ENCODE peak calls at places on chromosomes 3 and 15, in nine cellular contexts. One of them, this sample, is unnamed.

GRCh38 chr15:45346381-45346780 is 32.0 kb downstream of the GATM start:
- ATAC-seq in RWPE2: no peak
- ATAC-seq in HepG2: peak
- ATAC-seq in naive thymus-derived CD4-positive, alpha-beta T cell: no peak
- ATAC-seq in CD4-positive, CD25-positive, alpha-beta regulatory T cell: no peak
- ATAC-seq in PC-3: no peak
- ATAC-seq in WTC11: no peak
- ATAC-seq in omental fat pad: no peak
- ATAC-seq in effector memory CD8-positive, alpha-beta T cell: no peak
- ATAC-seq in this sample: no peak

GRCh38 chr15:90212221-90213079 is 11.3 kb downstream of the SEMA4B start:
- ATAC-seq in RWPE2: peak
- ATAC-seq in HepG2: no peak
- ATAC-seq in naive thymus-derived CD4-positive, alpha-beta T cell: no peak
- ATAC-seq in CD4-positive, CD25-positive, alpha-beta regulatory T cell: no peak
- ATAC-seq in PC-3: peak
- ATAC-seq in WTC11: no peak
- ATAC-seq in omental fat pad: no peak
- ATAC-seq in effector memory CD8-positive, alpha-beta T cell: no peak
- ATAC-seq in this sample: peak

GRCh38 chr3:152811974-152812760 is 22.8 kb upstream of the P2RY1 start:
- ATAC-seq in RWPE2: no peak
- ATAC-seq in HepG2: no peak
- ATAC-seq in naive thymus-derived CD4-positive, alpha-beta T cell: no peak
- ATAC-seq in CD4-positive, CD25-positive, alpha-beta regulatory T cell: no peak
- ATAC-seq in PC-3: no peak
- ATAC-seq in WTC11: peak
- ATAC-seq in omental fat pad: no peak
- ATAC-seq in effector memory CD8-positive, alpha-beta T cell: no peak
- ATAC-seq in this sample: no peak

GRCh38 chr3:170953736-170954135 is 45.3 kb upstream of the EIF5A2 start:
- ATAC-seq in RWPE2: no peak
- ATAC-seq in HepG2: no peak
- ATAC-seq in naive thymus-derived CD4-positive, alpha-beta T cell: no peak
- ATAC-seq in CD4-positive, CD25-positive, alpha-beta regulatory T cell: no peak
- ATAC-seq in PC-3: no peak
- ATAC-seq in WTC11: no peak
- ATAC-seq in omental fat pad: no peak
- ATAC-seq in effector memory CD8-positive, alpha-beta T cell: no peak
- ATAC-seq in this sample: no peak

GRCh38 chr3:108125550-108126071 is 34.8 kb upstream of the CD47 start:
- ATAC-seq in RWPE2: no peak
- ATAC-seq in HepG2: no peak
- ATAC-seq in naive thymus-derived CD4-positive, alpha-beta T cell: peak
- ATAC-seq in CD4-positive, CD25-positive, alpha-beta regulatory T cell: peak
- ATAC-seq in PC-3: no peak
- ATAC-seq in WTC11: no peak
- ATAC-seq in omental fat pad: no peak
- ATAC-seq in effector memory CD8-positive, alpha-beta T cell: peak
- ATAC-seq in this sample: peak

GRCh38 chr3:155554777-155555445 is 190.0 kb downstream of the PLCH1 start:
- ATAC-seq in RWPE2: no peak
- ATAC-seq in HepG2: peak
- ATAC-seq in naive thymus-derived CD4-positive, alpha-beta T cell: peak
- ATAC-seq in CD4-positive, CD25-positive, alpha-beta regulatory T cell: no peak
- ATAC-seq in PC-3: no peak
- ATAC-seq in WTC11: no peak
- ATAC-seq in omental fat pad: no peak
- ATAC-seq in effector memory CD8-positive, alpha-beta T cell: no peak
- ATAC-seq in this sample: no peak

GRCh38 chr3:113111308-113111707 is 100.0 kb upstream of the BOC start:
- ATAC-seq in RWPE2: peak
- ATAC-seq in HepG2: no peak
- ATAC-seq in naive thymus-derived CD4-positive, alpha-beta T cell: peak
- ATAC-seq in CD4-positive, CD25-positive, alpha-beta regulatory T cell: no peak
- ATAC-seq in PC-3: peak
- ATAC-seq in WTC11: no peak
- ATAC-seq in omental fat pad: no peak
- ATAC-seq in effector memory CD8-positive, alpha-beta T cell: peak
- ATAC-seq in this sample: no peak

GRCh38 chr3:68072062-68072461 is 417.6 kb upstream of the SUCLG2 start:
- ATAC-seq in RWPE2: no peak
- ATAC-seq in HepG2: no peak
- ATAC-seq in naive thymus-derived CD4-positive, alpha-beta T cell: no peak
- ATAC-seq in CD4-positive, CD25-positive, alpha-beta regulatory T cell: no peak
- ATAC-seq in PC-3: no peak
- ATAC-seq in WTC11: no peak
- ATAC-seq in omental fat pad: no peak
- ATAC-seq in effector memory CD8-positive, alpha-beta T cell: peak
- ATAC-seq in this sample: no peak

GRCh38 chr3:8607285-8608040 is 37.1 kb downstream of the SSUH2 start:
- ATAC-seq in RWPE2: peak
- ATAC-seq in HepG2: peak
- ATAC-seq in naive thymus-derived CD4-positive, alpha-beta T cell: no peak
- ATAC-seq in CD4-positive, CD25-positive, alpha-beta regulatory T cell: no peak
- ATAC-seq in PC-3: peak
- ATAC-seq in WTC11: peak
- ATAC-seq in omental fat pad: peak
- ATAC-seq in effector memory CD8-positive, alpha-beta T cell: no peak
- ATAC-seq in this sample: peak

GRCh38 chr3:183485585-183485984 is 57.2 kb upstream of the MCF2L2 start:
- ATAC-seq in RWPE2: no peak
- ATAC-seq in HepG2: no peak
- ATAC-seq in naive thymus-derived CD4-positive, alpha-beta T cell: no peak
- ATAC-seq in CD4-positive, CD25-positive, alpha-beta regulatory T cell: no peak
- ATAC-seq in PC-3: no peak
- ATAC-seq in WTC11: no peak
- ATAC-seq in omental fat pad: no peak
- ATAC-seq in effector memory CD8-positive, alpha-beta T cell: no peak
- ATAC-seq in this sample: no peak

GRCh38 chr3:129628169-129628522 is 21.7 kb upstream of the PLXND1 start:
- ATAC-seq in RWPE2: no peak
- ATAC-seq in HepG2: no peak
- ATAC-seq in naive thymus-derived CD4-positive, alpha-beta T cell: no peak
- ATAC-seq in CD4-positive, CD25-positive, alpha-beta regulatory T cell: no peak
- ATAC-seq in PC-3: no peak
- ATAC-seq in WTC11: no peak
- ATAC-seq in omental fat pad: no peak
- ATAC-seq in effector memory CD8-positive, alpha-beta T cell: no peak
- ATAC-seq in this sample: no peak

GRCh38 chr3:182967218-182968204 is 12.8 kb downstream of the DCUN1D1 start:
- ATAC-seq in RWPE2: no peak
- ATAC-seq in HepG2: no peak
- ATAC-seq in naive thymus-derived CD4-positive, alpha-beta T cell: peak
- ATAC-seq in CD4-positive, CD25-positive, alpha-beta regulatory T cell: peak
- ATAC-seq in PC-3: peak
- ATAC-seq in WTC11: no peak
- ATAC-seq in omental fat pad: no peak
- ATAC-seq in effector memory CD8-positive, alpha-beta T cell: peak
- ATAC-seq in this sample: no peak

GRCh38 chr3:148149556-148149955 is 548.1 kb upstream of the AGTR1 start:
- ATAC-seq in RWPE2: no peak
- ATAC-seq in HepG2: no peak
- ATAC-seq in naive thymus-derived CD4-positive, alpha-beta T cell: no peak
- ATAC-seq in CD4-positive, CD25-positive, alpha-beta regulatory T cell: no peak
- ATAC-seq in PC-3: no peak
- ATAC-seq in WTC11: peak
- ATAC-seq in omental fat pad: no peak
- ATAC-seq in effector memory CD8-positive, alpha-beta T cell: no peak
- ATAC-seq in this sample: no peak

GRCh38 chr3:64158334-64158733 is 66.9 kb downstream of the PRICKLE2 start:
- ATAC-seq in RWPE2: no peak
- ATAC-seq in HepG2: no peak
- ATAC-seq in naive thymus-derived CD4-positive, alpha-beta T cell: no peak
- ATAC-seq in CD4-positive, CD25-positive, alpha-beta regulatory T cell: no peak
- ATAC-seq in PC-3: peak
- ATAC-seq in WTC11: no peak
- ATAC-seq in omental fat pad: no peak
- ATAC-seq in effector memory CD8-positive, alpha-beta T cell: no peak
- ATAC-seq in this sample: peak

GRCh38 chr15:63395730-63396545 is 14.3 kb upstream of the CA12 start:
- ATAC-seq in RWPE2: no peak
- ATAC-seq in HepG2: no peak
- ATAC-seq in naive thymus-derived CD4-positive, alpha-beta T cell: no peak
- ATAC-seq in CD4-positive, CD25-positive, alpha-beta regulatory T cell: no peak
- ATAC-seq in PC-3: no peak
- ATAC-seq in WTC11: peak
- ATAC-seq in omental fat pad: no peak
- ATAC-seq in effector memory CD8-positive, alpha-beta T cell: no peak
- ATAC-seq in this sample: no peak

GRCh38 chr3:46553154-46553553 is 12.9 kb downstream of the LRRC2 start:
- ATAC-seq in RWPE2: no peak
- ATAC-seq in HepG2: no peak
- ATAC-seq in naive thymus-derived CD4-positive, alpha-beta T cell: no peak
- ATAC-seq in CD4-positive, CD25-positive, alpha-beta regulatory T cell: no peak
- ATAC-seq in PC-3: no peak
- ATAC-seq in WTC11: no peak
- ATAC-seq in omental fat pad: no peak
- ATAC-seq in effector memory CD8-positive, alpha-beta T cell: no peak
- ATAC-seq in this sample: no peak

GRCh38 chr3:182716114-182716688 is 77.1 kb upstream of the ATP11B start:
- ATAC-seq in RWPE2: no peak
- ATAC-seq in HepG2: no peak
- ATAC-seq in naive thymus-derived CD4-positive, alpha-beta T cell: no peak
- ATAC-seq in CD4-positive, CD25-positive, alpha-beta regulatory T cell: no peak
- ATAC-seq in PC-3: no peak
- ATAC-seq in WTC11: peak
- ATAC-seq in omental fat pad: no peak
- ATAC-seq in effector memory CD8-positive, alpha-beta T cell: no peak
- ATAC-seq in this sample: no peak

GRCh38 chr15:69394556-69395282 is 19.4 kb upstream of the KIF23 start:
- ATAC-seq in RWPE2: peak
- ATAC-seq in HepG2: peak
- ATAC-seq in naive thymus-derived CD4-positive, alpha-beta T cell: peak
- ATAC-seq in CD4-positive, CD25-positive, alpha-beta regulatory T cell: peak
- ATAC-seq in PC-3: peak
- ATAC-seq in WTC11: peak
- ATAC-seq in omental fat pad: peak
- ATAC-seq in effector memory CD8-positive, alpha-beta T cell: peak
- ATAC-seq in this sample: peak

GRCh38 chr3:126523745-126524428 is at the start of gene CHST13:
- ATAC-seq in RWPE2: peak
- ATAC-seq in HepG2: peak
- ATAC-seq in naive thymus-derived CD4-positive, alpha-beta T cell: peak
- ATAC-seq in CD4-positive, CD25-positive, alpha-beta regulatory T cell: no peak
- ATAC-seq in PC-3: peak
- ATAC-seq in WTC11: peak
- ATAC-seq in omental fat pad: peak
- ATAC-seq in effector memory CD8-positive, alpha-beta T cell: no peak
- ATAC-seq in this sample: peak

GRCh38 chr3:192812736-192813383 is 85.5 kb upstream of the FGF12 start:
- ATAC-seq in RWPE2: peak
- ATAC-seq in HepG2: peak
- ATAC-seq in naive thymus-derived CD4-positive, alpha-beta T cell: no peak
- ATAC-seq in CD4-positive, CD25-positive, alpha-beta regulatory T cell: no peak
- ATAC-seq in PC-3: peak
- ATAC-seq in WTC11: peak
- ATAC-seq in omental fat pad: no peak
- ATAC-seq in effector memory CD8-positive, alpha-beta T cell: no peak
- ATAC-seq in this sample: no peak

GRCh38 chr15:80779658-80780415 is 667 bp downstream of the CEMIP start:
- ATAC-seq in RWPE2: peak
- ATAC-seq in HepG2: peak
- ATAC-seq in naive thymus-derived CD4-positive, alpha-beta T cell: no peak
- ATAC-seq in CD4-positive, CD25-positive, alpha-beta regulatory T cell: no peak
- ATAC-seq in PC-3: peak
- ATAC-seq in WTC11: peak
- ATAC-seq in omental fat pad: no peak
- ATAC-seq in effector memory CD8-positive, alpha-beta T cell: no peak
- ATAC-seq in this sample: peak

GRCh38 chr15:58699769-58700168 is 49.7 kb downstream of the ADAM10 start:
- ATAC-seq in RWPE2: no peak
- ATAC-seq in HepG2: no peak
- ATAC-seq in naive thymus-derived CD4-positive, alpha-beta T cell: no peak
- ATAC-seq in CD4-positive, CD25-positive, alpha-beta regulatory T cell: no peak
- ATAC-seq in PC-3: no peak
- ATAC-seq in WTC11: no peak
- ATAC-seq in omental fat pad: no peak
- ATAC-seq in effector memory CD8-positive, alpha-beta T cell: no peak
- ATAC-seq in this sample: no peak

GRCh38 chr3:9037113-9037715 is 73.9 kb upstream of the RAD18 start:
- ATAC-seq in RWPE2: no peak
- ATAC-seq in HepG2: no peak
- ATAC-seq in naive thymus-derived CD4-positive, alpha-beta T cell: peak
- ATAC-seq in CD4-positive, CD25-positive, alpha-beta regulatory T cell: no peak
- ATAC-seq in PC-3: no peak
- ATAC-seq in WTC11: no peak
- ATAC-seq in omental fat pad: peak
- ATAC-seq in effector memory CD8-positive, alpha-beta T cell: no peak
- ATAC-seq in this sample: peak

GRCh38 chr3:177529716-177530335 is 332.5 kb upstream of the TBL1XR1 start:
- ATAC-seq in RWPE2: no peak
- ATAC-seq in HepG2: no peak
- ATAC-seq in naive thymus-derived CD4-positive, alpha-beta T cell: no peak
- ATAC-seq in CD4-positive, CD25-positive, alpha-beta regulatory T cell: no peak
- ATAC-seq in PC-3: no peak
- ATAC-seq in WTC11: no peak
- ATAC-seq in omental fat pad: peak
- ATAC-seq in effector memory CD8-positive, alpha-beta T cell: no peak
- ATAC-seq in this sample: no peak

GRCh38 chr3:119628816-119629445 is 31.2 kb downstream of the PLA1A start:
- ATAC-seq in RWPE2: no peak
- ATAC-seq in HepG2: no peak
- ATAC-seq in naive thymus-derived CD4-positive, alpha-beta T cell: peak
- ATAC-seq in CD4-positive, CD25-positive, alpha-beta regulatory T cell: no peak
- ATAC-seq in PC-3: peak
- ATAC-seq in WTC11: no peak
- ATAC-seq in omental fat pad: no peak
- ATAC-seq in effector memory CD8-positive, alpha-beta T cell: peak
- ATAC-seq in this sample: no peak

GRCh38 chr3:150407818-150408231 is 273 bp upstream of the TSC22D2 start:
- ATAC-seq in RWPE2: no peak
- ATAC-seq in HepG2: no peak
- ATAC-seq in naive thymus-derived CD4-positive, alpha-beta T cell: peak
- ATAC-seq in CD4-positive, CD25-positive, alpha-beta regulatory T cell: peak
- ATAC-seq in PC-3: peak
- ATAC-seq in WTC11: no peak
- ATAC-seq in omental fat pad: peak
- ATAC-seq in effector memory CD8-positive, alpha-beta T cell: peak
- ATAC-seq in this sample: no peak

GRCh38 chr15:93005133-93005532 is 83.9 kb downstream of the RGMA start:
- ATAC-seq in RWPE2: no peak
- ATAC-seq in HepG2: peak
- ATAC-seq in naive thymus-derived CD4-positive, alpha-beta T cell: no peak
- ATAC-seq in CD4-positive, CD25-positive, alpha-beta regulatory T cell: no peak
- ATAC-seq in PC-3: no peak
- ATAC-seq in WTC11: peak
- ATAC-seq in omental fat pad: no peak
- ATAC-seq in effector memory CD8-positive, alpha-beta T cell: no peak
- ATAC-seq in this sample: no peak

GRCh38 chr15:25170781-25171110 is 216.0 kb downstream of the SNRPN start:
- ATAC-seq in RWPE2: no peak
- ATAC-seq in HepG2: no peak
- ATAC-seq in naive thymus-derived CD4-positive, alpha-beta T cell: no peak
- ATAC-seq in CD4-positive, CD25-positive, alpha-beta regulatory T cell: no peak
- ATAC-seq in PC-3: no peak
- ATAC-seq in WTC11: no peak
- ATAC-seq in omental fat pad: no peak
- ATAC-seq in effector memory CD8-positive, alpha-beta T cell: no peak
- ATAC-seq in this sample: no peak

GRCh38 chr3:149095487-149095886 is 9.2 kb upstream of the HLTF start:
- ATAC-seq in RWPE2: no peak
- ATAC-seq in HepG2: no peak
- ATAC-seq in naive thymus-derived CD4-positive, alpha-beta T cell: peak
- ATAC-seq in CD4-positive, CD25-positive, alpha-beta regulatory T cell: no peak
- ATAC-seq in PC-3: no peak
- ATAC-seq in WTC11: no peak
- ATAC-seq in omental fat pad: no peak
- ATAC-seq in effector memory CD8-positive, alpha-beta T cell: no peak
- ATAC-seq in this sample: no peak

GRCh38 chr3:43907508-43907858 is 216.7 kb downstream of the ABHD5 start:
- ATAC-seq in RWPE2: no peak
- ATAC-seq in HepG2: no peak
- ATAC-seq in naive thymus-derived CD4-positive, alpha-beta T cell: no peak
- ATAC-seq in CD4-positive, CD25-positive, alpha-beta regulatory T cell: no peak
- ATAC-seq in PC-3: no peak
- ATAC-seq in WTC11: no peak
- ATAC-seq in omental fat pad: no peak
- ATAC-seq in effector memory CD8-positive, alpha-beta T cell: no peak
- ATAC-seq in this sample: no peak

This sample was measured in esophagus mucosa.